ENCODE peak calls at places on chromosomes 11 and 22, in five cellular contexts. One of them, this sample, is unnamed.

GRCh38 chr22:26330971-26331625 is 98.0 kb upstream of the ASPHD2 start:
- DNase-seq in A549: peak
- DNase-seq in HCT116: peak
- DNase-seq in lower leg skin: peak
- DNase-seq in GM12878: peak
- DNase-seq in this sample: peak

GRCh38 chr11:120128392-120129172 is 9.3 kb downstream of the TRIM29 start:
- DNase-seq in A549: no peak
- DNase-seq in HCT116: no peak
- DNase-seq in lower leg skin: peak
- DNase-seq in GM12878: no peak
- DNase-seq in this sample: peak

GRCh38 chr11:126925321-126926093 is 75.1 kb downstream of the KIRREL3 start:
- DNase-seq in A549: no peak
- DNase-seq in HCT116: no peak
- DNase-seq in lower leg skin: no peak
- DNase-seq in GM12878: no peak
- DNase-seq in this sample: no peak

GRCh38 chr22:28053871-28054621 is 135.0 kb upstream of the PITPNB start:
- DNase-seq in A549: no peak
- DNase-seq in HCT116: no peak
- DNase-seq in lower leg skin: no peak
- DNase-seq in GM12878: no peak
- DNase-seq in this sample: no peak

GRCh38 chr11:97786961-97787360 is 1233.8 kb upstream of the CNTN5 start:
- DNase-seq in A549: no peak
- DNase-seq in HCT116: no peak
- DNase-seq in lower leg skin: no peak
- DNase-seq in GM12878: no peak
- DNase-seq in this sample: no peak

GRCh38 chr11:58059011-58059358 is 28.2 kb downstream of the OR6Q1 start:
- DNase-seq in A549: no peak
- DNase-seq in HCT116: no peak
- DNase-seq in lower leg skin: no peak
- DNase-seq in GM12878: no peak
- DNase-seq in this sample: peak

GRCh38 chr11:65266210-65266609 is 4.4 kb downstream of the POLA2 start:
- DNase-seq in A549: no peak
- DNase-seq in HCT116: no peak
- DNase-seq in lower leg skin: no peak
- DNase-seq in GM12878: no peak
- DNase-seq in this sample: no peak

GRCh38 chr11:26158251-26158650 is 173.7 kb upstream of the ANO3 start:
- DNase-seq in A549: no peak
- DNase-seq in HCT116: no peak
- DNase-seq in lower leg skin: no peak
- DNase-seq in GM12878: no peak
- DNase-seq in this sample: no peak

GRCh38 chr11:36013950-36014349 is 70.1 kb downstream of the LDLRAD3 start:
- DNase-seq in A549: no peak
- DNase-seq in HCT116: no peak
- DNase-seq in lower leg skin: no peak
- DNase-seq in GM12878: no peak
- DNase-seq in this sample: no peak

GRCh38 chr22:48923165-48923875 is 904.4 kb downstream of the BRD1 start:
- DNase-seq in A549: no peak
- DNase-seq in HCT116: no peak
- DNase-seq in lower leg skin: no peak
- DNase-seq in GM12878: no peak
- DNase-seq in this sample: no peak

GRCh38 chr11:80188228-80188627 is 747.4 kb upstream of the TENM4 start:
- DNase-seq in A549: no peak
- DNase-seq in HCT116: no peak
- DNase-seq in lower leg skin: no peak
- DNase-seq in GM12878: no peak
- DNase-seq in this sample: no peak

GRCh38 chr11:2521681-2522630 is 77.1 kb downstream of the KCNQ1 start:
- DNase-seq in A549: no peak
- DNase-seq in HCT116: no peak
- DNase-seq in lower leg skin: peak
- DNase-seq in GM12878: no peak
- DNase-seq in this sample: no peak

GRCh38 chr22:40265783-40266182 is 80.5 kb upstream of the ADSL start:
- DNase-seq in A549: no peak
- DNase-seq in HCT116: no peak
- DNase-seq in lower leg skin: no peak
- DNase-seq in GM12878: no peak
- DNase-seq in this sample: no peak

GRCh38 chr22:38397189-38398097 is 57.6 kb downstream of the KCNJ4 start:
- DNase-seq in A549: no peak
- DNase-seq in HCT116: no peak
- DNase-seq in lower leg skin: no peak
- DNase-seq in GM12878: no peak
- DNase-seq in this sample: no peak

GRCh38 chr11:35515224-35515623 is 10.2 kb downstream of the PAMR1 start:
- DNase-seq in A549: no peak
- DNase-seq in HCT116: no peak
- DNase-seq in lower leg skin: no peak
- DNase-seq in GM12878: no peak
- DNase-seq in this sample: no peak

GRCh38 chr22:24727218-24727851 is 47.2 kb downstream of the PIWIL3 start:
- DNase-seq in A549: peak
- DNase-seq in HCT116: peak
- DNase-seq in lower leg skin: no peak
- DNase-seq in GM12878: no peak
- DNase-seq in this sample: peak

DNA sequence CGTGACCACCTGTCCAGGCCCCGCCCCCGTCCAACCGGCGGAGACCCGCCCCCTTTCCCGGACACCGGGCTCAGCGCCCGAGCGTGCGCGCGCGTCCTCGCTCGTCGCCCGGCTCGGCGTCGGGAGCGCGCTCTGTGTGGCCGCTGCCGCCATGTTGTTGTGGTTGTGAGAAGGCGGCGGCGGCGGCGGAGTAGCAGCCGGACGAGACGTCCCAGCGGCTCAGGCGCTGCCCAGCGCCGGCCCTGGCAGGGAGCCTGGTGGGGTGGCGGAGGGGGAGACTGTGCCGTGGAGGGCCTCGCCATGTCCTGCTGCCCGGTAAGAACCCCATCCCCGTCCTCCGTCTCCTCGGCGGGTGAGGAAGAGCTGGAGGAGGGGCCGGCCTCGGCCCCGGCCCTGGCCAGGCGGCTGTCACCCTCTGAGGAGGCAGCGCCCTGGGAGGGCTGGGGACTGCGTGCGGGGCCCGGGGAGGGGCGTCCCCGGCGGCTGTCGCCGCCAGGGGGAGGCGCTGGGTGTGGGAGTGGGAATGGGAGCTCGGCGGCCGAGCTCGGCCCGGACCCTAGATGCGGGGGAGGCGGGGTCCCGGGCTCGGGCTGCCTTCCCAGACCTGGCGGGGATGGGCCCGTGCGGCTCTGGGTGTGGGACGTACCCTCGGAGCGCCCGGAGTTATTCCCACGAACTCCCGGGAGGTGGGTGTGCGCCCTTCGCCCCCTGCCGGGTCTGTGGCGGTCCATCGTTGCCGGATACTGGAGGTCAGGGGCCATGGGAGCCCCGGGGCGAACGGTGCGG is at the start of gene MTMR3:
- DNase-seq in A549: peak
- DNase-seq in HCT116: peak
- DNase-seq in lower leg skin: peak
- DNase-seq in GM12878: peak
- DNase-seq in this sample: peak
- TF ChIP-seq POLR2A in A549: peak
- TF ChIP-seq POLR2A in HCT116: peak
- TF ChIP-seq POLR2A in lower leg skin: no peak
- TF ChIP-seq POLR2A in GM12878: peak
- TF ChIP-seq POLR2A in this sample: peak

GRCh38 chr11:111762981-111763643 is 3.1 kb downstream of the PPP2R1B start:
- DNase-seq in A549: no peak
- DNase-seq in HCT116: no peak
- DNase-seq in lower leg skin: no peak
- DNase-seq in GM12878: no peak
- DNase-seq in this sample: no peak

GRCh38 chr11:111765320-111765983 is 737 bp downstream of the PPP2R1B start:
- DNase-seq in A549: no peak
- DNase-seq in HCT116: no peak
- DNase-seq in lower leg skin: no peak
- DNase-seq in GM12878: no peak
- DNase-seq in this sample: no peak

GRCh38 chr11:111766834-111767142 is 599 bp upstream of the PPP2R1B start:
- DNase-seq in A549: no peak
- DNase-seq in HCT116: no peak
- DNase-seq in lower leg skin: no peak
- DNase-seq in GM12878: no peak
- DNase-seq in this sample: no peak

GRCh38 chr11:111764621-111765020 is 1.6 kb downstream of the PPP2R1B start:
- DNase-seq in A549: no peak
- DNase-seq in HCT116: no peak
- DNase-seq in lower leg skin: no peak
- DNase-seq in GM12878: no peak
- DNase-seq in this sample: no peak

DNA sequence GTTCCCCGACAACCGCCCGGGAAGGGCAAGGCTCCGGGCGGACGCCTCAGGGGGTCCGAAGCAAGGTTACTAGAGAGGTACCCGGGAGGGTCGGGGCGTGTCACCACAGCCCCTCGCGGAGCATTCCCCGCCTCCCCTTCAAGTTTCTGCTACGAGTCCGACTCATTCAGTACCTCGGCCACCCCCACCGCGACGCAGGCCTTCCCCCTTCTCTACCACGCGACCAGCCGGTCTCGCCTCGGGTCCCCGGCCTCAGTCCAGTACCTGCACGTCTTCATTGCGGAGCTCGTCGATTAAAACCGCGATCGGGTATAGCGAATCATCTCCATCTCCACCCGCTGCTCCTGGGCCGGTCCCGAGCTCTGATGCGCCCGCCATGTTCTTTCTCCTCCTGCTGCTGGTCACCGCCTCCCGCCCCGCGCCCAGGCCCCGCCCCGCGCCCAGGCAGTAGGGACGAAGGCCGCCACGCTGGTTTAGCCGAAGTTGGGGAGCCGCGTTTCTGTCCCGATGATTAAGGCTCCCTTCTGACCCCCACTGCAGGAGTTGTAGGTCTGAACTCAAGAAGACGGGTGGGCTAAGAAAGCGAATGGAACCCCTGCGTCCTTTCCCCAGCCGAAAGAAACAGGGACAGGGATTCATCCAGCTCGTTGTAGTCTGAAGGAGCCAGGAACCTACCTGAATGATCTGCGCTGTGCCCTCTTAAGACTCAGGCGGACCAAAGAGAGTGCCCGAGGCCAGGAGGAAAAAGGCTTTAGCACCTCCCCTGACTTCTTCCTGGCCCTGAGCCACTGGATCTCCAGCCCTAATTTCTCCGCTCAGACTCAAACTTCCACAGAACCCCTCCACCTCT is at the start of gene PPP2R1B:
- DNase-seq in A549: peak
- DNase-seq in HCT116: peak
- DNase-seq in lower leg skin: peak
- DNase-seq in GM12878: peak
- DNase-seq in this sample: peak
- TF ChIP-seq POLR2A in A549: peak
- TF ChIP-seq POLR2A in HCT116: peak
- TF ChIP-seq POLR2A in lower leg skin: no peak
- TF ChIP-seq POLR2A in GM12878: peak
- TF ChIP-seq POLR2A in this sample: peak

DNA sequence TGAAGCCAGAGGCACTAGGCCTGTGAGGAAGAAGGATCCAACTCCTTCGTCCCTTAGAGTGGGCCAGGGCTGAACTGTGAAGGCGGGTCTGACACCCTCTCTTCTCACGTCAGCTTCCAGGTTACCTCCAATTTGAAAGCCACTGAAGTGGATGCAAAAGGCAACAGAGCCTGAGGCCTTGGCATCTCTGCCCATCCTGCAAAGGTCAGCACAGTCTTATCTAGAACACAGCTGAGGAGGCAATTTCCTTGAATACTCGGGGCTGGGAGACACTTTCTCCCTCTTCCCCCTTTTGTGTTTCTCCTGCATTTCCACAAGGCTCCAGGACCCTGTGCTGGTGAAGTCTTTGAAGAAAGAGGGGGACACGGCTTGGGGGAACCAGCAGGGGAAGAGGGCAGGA is 91.6 kb upstream of the PAX6 start:
- DNase-seq in A549: no peak
- DNase-seq in HCT116: no peak
- DNase-seq in lower leg skin: no peak
- DNase-seq in GM12878: no peak
- DNase-seq in this sample: no peak
- TF ChIP-seq POLR2A in A549: no peak
- TF ChIP-seq POLR2A in HCT116: no peak
- TF ChIP-seq POLR2A in lower leg skin: no peak
- TF ChIP-seq POLR2A in GM12878: no peak
- TF ChIP-seq POLR2A in this sample: no peak

GRCh38 chr22:42656578-42656977 is 7.4 kb upstream of the CYB5R3 start:
- DNase-seq in A549: no peak
- DNase-seq in HCT116: no peak
- DNase-seq in lower leg skin: no peak
- DNase-seq in GM12878: no peak
- DNase-seq in this sample: no peak

GRCh38 chr22:42664976-42665831 is 16.0 kb upstream of the CYB5R3 start:
- DNase-seq in A549: no peak
- DNase-seq in HCT116: no peak
- DNase-seq in lower leg skin: no peak
- DNase-seq in GM12878: peak
- DNase-seq in this sample: no peak

GRCh38 chr22:42662114-42663021 is 13.2 kb upstream of the CYB5R3 start:
- DNase-seq in A549: peak
- DNase-seq in HCT116: no peak
- DNase-seq in lower leg skin: peak
- DNase-seq in GM12878: no peak
- DNase-seq in this sample: peak
- TF ChIP-seq POLR2A in A549: no peak
- TF ChIP-seq POLR2A in HCT116: peak
- TF ChIP-seq POLR2A in lower leg skin: no peak
- TF ChIP-seq POLR2A in GM12878: peak
- TF ChIP-seq POLR2A in this sample: no peak

GRCh38 chr11:33774356-33775063 is at the start of gene FBXO3:
- DNase-seq in A549: peak
- DNase-seq in HCT116: peak
- DNase-seq in lower leg skin: peak
- DNase-seq in GM12878: no peak
- DNase-seq in this sample: peak
- TF ChIP-seq POLR2A in A549: peak
- TF ChIP-seq POLR2A in HCT116: peak
- TF ChIP-seq POLR2A in lower leg skin: no peak
- TF ChIP-seq POLR2A in GM12878: peak
- TF ChIP-seq POLR2A in this sample: peak

GRCh38 chr11:72239849-72240460 is 4.0 kb downstream of the PHOX2A start:
- DNase-seq in A549: no peak
- DNase-seq in HCT116: no peak
- DNase-seq in lower leg skin: no peak
- DNase-seq in GM12878: no peak
- DNase-seq in this sample: no peak

GRCh38 chr11:72237112-72237931 is 6.7 kb downstream of the PHOX2A start:
- DNase-seq in A549: no peak
- DNase-seq in HCT116: no peak
- DNase-seq in lower leg skin: no peak
- DNase-seq in GM12878: no peak
- DNase-seq in this sample: no peak

GRCh38 chr11:72238040-72238450 is 5.9 kb downstream of the PHOX2A start:
- DNase-seq in A549: peak
- DNase-seq in HCT116: peak
- DNase-seq in lower leg skin: no peak
- DNase-seq in GM12878: no peak
- DNase-seq in this sample: peak

GRCh38 chr11:72239296-72239848 is 4.6 kb downstream of the PHOX2A start:
- DNase-seq in A549: no peak
- DNase-seq in HCT116: no peak
- DNase-seq in lower leg skin: no peak
- DNase-seq in GM12878: no peak
- DNase-seq in this sample: no peak

GRCh38 chr11:72238492-72239295 is 5.3 kb downstream of the PHOX2A start:
- DNase-seq in A549: no peak
- DNase-seq in HCT116: no peak
- DNase-seq in lower leg skin: no peak
- DNase-seq in GM12878: no peak
- DNase-seq in this sample: no peak
- TF ChIP-seq POLR2A in A549: no peak
- TF ChIP-seq POLR2A in HCT116: no peak
- TF ChIP-seq POLR2A in lower leg skin: no peak
- TF ChIP-seq POLR2A in GM12878: peak
- TF ChIP-seq POLR2A in this sample: no peak